ENCODE peak calls at places on chromosomes 16 and 17, in five cellular contexts. One of them, this sample, is unnamed.

GRCh38 chr16:49596119-49596518 is 222.5 kb downstream of the C16orf78 start:
- DNase-seq in sigmoid colon: no peak
- DNase-seq in left lung: no peak
- DNase-seq in psoas muscle: no peak
- DNase-seq in ascending aorta: no peak
- DNase-seq in this sample: no peak

GRCh38 chr16:13919330-13919682 is 648 bp upstream of the ERCC4 start:
- DNase-seq in sigmoid colon: no peak
- DNase-seq in left lung: no peak
- DNase-seq in psoas muscle: no peak
- DNase-seq in ascending aorta: no peak
- DNase-seq in this sample: no peak

GRCh38 chr17:62703269-62703775 is 75.9 kb downstream of the MRC2 start:
- DNase-seq in sigmoid colon: peak; percentile 73
- DNase-seq in left lung: no peak
- DNase-seq in psoas muscle: peak; percentile 65
- DNase-seq in ascending aorta: peak; percentile 29
- DNase-seq in this sample: no peak

GRCh38 chr16:4324479-4324868 is 8.6 kb downstream of the GLIS2 start:
- DNase-seq in sigmoid colon: no peak
- DNase-seq in left lung: no peak
- DNase-seq in psoas muscle: no peak
- DNase-seq in ascending aorta: no peak
- DNase-seq in this sample: no peak

GRCh38 chr17:66939461-66940114 is 24.9 kb upstream of the CACNG4 start:
- DNase-seq in sigmoid colon: peak; percentile 60
- DNase-seq in left lung: no peak
- DNase-seq in psoas muscle: no peak
- DNase-seq in ascending aorta: no peak
- DNase-seq in this sample: no peak

GRCh38 chr17:83119987-83120864 is 40.8 kb downstream of the METRNL start:
- DNase-seq in sigmoid colon: no peak
- DNase-seq in left lung: peak; percentile 89
- DNase-seq in psoas muscle: peak; percentile 46
- DNase-seq in ascending aorta: peak; percentile 8
- DNase-seq in this sample: peak; percentile 88

GRCh38 chr17:64401244-64401860 is 10.7 kb upstream of the PECAM1 start:
- DNase-seq in sigmoid colon: no peak
- DNase-seq in left lung: no peak
- DNase-seq in psoas muscle: no peak
- DNase-seq in ascending aorta: no peak
- DNase-seq in this sample: no peak

GRCh38 chr17:64641499-64641898 is 20.6 kb downstream of the SMURF2 start:
- DNase-seq in sigmoid colon: no peak
- DNase-seq in left lung: no peak
- DNase-seq in psoas muscle: no peak
- DNase-seq in ascending aorta: no peak
- DNase-seq in this sample: no peak

GRCh38 chr17:4140125-4140524 is 2.7 kb downstream of the ZZEF1 start:
- DNase-seq in sigmoid colon: no peak
- DNase-seq in left lung: no peak
- DNase-seq in psoas muscle: no peak
- DNase-seq in ascending aorta: no peak
- DNase-seq in this sample: no peak

GRCh38 chr17:6752068-6752909 is 3.6 kb upstream of the XAF1 start:
- DNase-seq in sigmoid colon: peak; percentile 80
- DNase-seq in left lung: no peak
- DNase-seq in psoas muscle: peak; percentile 53
- DNase-seq in ascending aorta: peak; percentile 31
- DNase-seq in this sample: no peak

GRCh38 chr17:62101090-62101489 is 36.0 kb upstream of the MED13 start:
- DNase-seq in sigmoid colon: no peak
- DNase-seq in left lung: no peak
- DNase-seq in psoas muscle: no peak
- DNase-seq in ascending aorta: no peak
- DNase-seq in this sample: no peak

GRCh38 chr16:19294156-19294649 is 8.7 kb downstream of the CLEC19A start:
- DNase-seq in sigmoid colon: peak; percentile 72
- DNase-seq in left lung: no peak
- DNase-seq in psoas muscle: peak; percentile 51
- DNase-seq in ascending aorta: peak; percentile 43
- DNase-seq in this sample: peak; percentile 35

GRCh38 chr17:58339775-58340622 is 11.4 kb upstream of the TSPOAP1 start:
- DNase-seq in sigmoid colon: no peak
- DNase-seq in left lung: no peak
- DNase-seq in psoas muscle: no peak
- DNase-seq in ascending aorta: no peak
- DNase-seq in this sample: no peak

GRCh38 chr16:1674751-1675664 is 3.1 kb upstream of the JPT2 start:
- DNase-seq in sigmoid colon: no peak
- DNase-seq in left lung: no peak
- DNase-seq in psoas muscle: no peak
- DNase-seq in ascending aorta: no peak
- DNase-seq in this sample: no peak

GRCh38 chr17:45149037-45149668 is 878 bp downstream of the HEXIM1 start:
- DNase-seq in sigmoid colon: peak; percentile 95
- DNase-seq in left lung: peak; percentile 93
- DNase-seq in psoas muscle: peak; percentile 95
- DNase-seq in ascending aorta: no peak
- DNase-seq in this sample: peak; percentile 89

GRCh38 chr17:72145972-72146755 is 25.3 kb downstream of the SOX9 start:
- DNase-seq in sigmoid colon: no peak
- DNase-seq in left lung: no peak
- DNase-seq in psoas muscle: no peak
- DNase-seq in ascending aorta: no peak
- DNase-seq in this sample: no peak

GRCh38 chr16:72312862-72313261 is 140.9 kb upstream of the PMFBP1 start:
- DNase-seq in sigmoid colon: no peak
- DNase-seq in left lung: no peak
- DNase-seq in psoas muscle: no peak
- DNase-seq in ascending aorta: no peak
- DNase-seq in this sample: no peak

GRCh38 chr17:49993423-49994037 is 1.5 kb downstream of the DLX3 start:
- DNase-seq in sigmoid colon: no peak
- DNase-seq in left lung: no peak
- DNase-seq in psoas muscle: no peak
- DNase-seq in ascending aorta: no peak
- DNase-seq in this sample: no peak

GRCh38 chr16:50198802-50199410 is 45.8 kb downstream of the TENT4B start:
- DNase-seq in sigmoid colon: no peak
- DNase-seq in left lung: no peak
- DNase-seq in psoas muscle: no peak
- DNase-seq in ascending aorta: no peak
- DNase-seq in this sample: no peak

GRCh38 chr16:54009464-54010176 is 277.0 kb downstream of the IRX3 start:
- DNase-seq in sigmoid colon: no peak
- DNase-seq in left lung: no peak
- DNase-seq in psoas muscle: no peak
- DNase-seq in ascending aorta: no peak
- DNase-seq in this sample: no peak

GRCh38 chr17:34236341-34236892 is 18.7 kb upstream of the CCL2 start:
- DNase-seq in sigmoid colon: no peak
- DNase-seq in left lung: no peak
- DNase-seq in psoas muscle: no peak
- DNase-seq in ascending aorta: no peak
- DNase-seq in this sample: no peak

GRCh38 chr17:34241062-34241461 is 14.0 kb upstream of the CCL2 start:
- DNase-seq in sigmoid colon: peak; percentile 85
- DNase-seq in left lung: no peak
- DNase-seq in psoas muscle: peak; percentile 87
- DNase-seq in ascending aorta: no peak
- DNase-seq in this sample: peak; percentile 56

GRCh38 chr17:34235389-34236028 is 19.6 kb upstream of the CCL2 start:
- DNase-seq in sigmoid colon: peak; percentile 87
- DNase-seq in left lung: no peak
- DNase-seq in psoas muscle: peak; percentile 75
- DNase-seq in ascending aorta: no peak
- DNase-seq in this sample: no peak

GRCh38 chr17:34234616-34235015 is 20.5 kb upstream of the CCL2 start:
- DNase-seq in sigmoid colon: no peak
- DNase-seq in left lung: no peak
- DNase-seq in psoas muscle: no peak
- DNase-seq in ascending aorta: no peak
- DNase-seq in this sample: no peak

GRCh38 chr17:34237458-34237857 is 17.6 kb upstream of the CCL2 start:
- DNase-seq in sigmoid colon: no peak
- DNase-seq in left lung: no peak
- DNase-seq in psoas muscle: no peak
- DNase-seq in ascending aorta: no peak
- DNase-seq in this sample: no peak
- H3K27ac ChIP-seq in sigmoid colon: no peak overlapping the region
- H3K27ac ChIP-seq in left lung: peak overlapping the region; percentile 0
- H3K27ac ChIP-seq in psoas muscle: no peak overlapping the region
- H3K27ac ChIP-seq in ascending aorta: no peak overlapping the region
- H3K27ac ChIP-seq in this sample: no peak overlapping the region

GRCh38 chr16:3057181-3058166 is 8.0 kb upstream of the IL32 start:
- DNase-seq in sigmoid colon: no peak
- DNase-seq in left lung: peak; percentile 60
- DNase-seq in psoas muscle: no peak
- DNase-seq in ascending aorta: no peak
- DNase-seq in this sample: no peak

GRCh38 chr16:3059723-3060242 is 5.7 kb upstream of the IL32 start:
- DNase-seq in sigmoid colon: no peak
- DNase-seq in left lung: no peak
- DNase-seq in psoas muscle: no peak
- DNase-seq in ascending aorta: no peak
- DNase-seq in this sample: no peak

GRCh38 chr16:3056336-3057180 is 8.9 kb upstream of the IL32 start:
- DNase-seq in sigmoid colon: no peak
- DNase-seq in left lung: peak; percentile 69
- DNase-seq in psoas muscle: no peak
- DNase-seq in ascending aorta: no peak
- DNase-seq in this sample: no peak

GRCh38 chr16:3059041-3059722 is 6.3 kb upstream of the IL32 start:
- DNase-seq in sigmoid colon: peak; percentile 91
- DNase-seq in left lung: peak; percentile 99
- DNase-seq in psoas muscle: peak; percentile 93
- DNase-seq in ascending aorta: peak; percentile 39
- DNase-seq in this sample: peak; percentile 95

DNA sequence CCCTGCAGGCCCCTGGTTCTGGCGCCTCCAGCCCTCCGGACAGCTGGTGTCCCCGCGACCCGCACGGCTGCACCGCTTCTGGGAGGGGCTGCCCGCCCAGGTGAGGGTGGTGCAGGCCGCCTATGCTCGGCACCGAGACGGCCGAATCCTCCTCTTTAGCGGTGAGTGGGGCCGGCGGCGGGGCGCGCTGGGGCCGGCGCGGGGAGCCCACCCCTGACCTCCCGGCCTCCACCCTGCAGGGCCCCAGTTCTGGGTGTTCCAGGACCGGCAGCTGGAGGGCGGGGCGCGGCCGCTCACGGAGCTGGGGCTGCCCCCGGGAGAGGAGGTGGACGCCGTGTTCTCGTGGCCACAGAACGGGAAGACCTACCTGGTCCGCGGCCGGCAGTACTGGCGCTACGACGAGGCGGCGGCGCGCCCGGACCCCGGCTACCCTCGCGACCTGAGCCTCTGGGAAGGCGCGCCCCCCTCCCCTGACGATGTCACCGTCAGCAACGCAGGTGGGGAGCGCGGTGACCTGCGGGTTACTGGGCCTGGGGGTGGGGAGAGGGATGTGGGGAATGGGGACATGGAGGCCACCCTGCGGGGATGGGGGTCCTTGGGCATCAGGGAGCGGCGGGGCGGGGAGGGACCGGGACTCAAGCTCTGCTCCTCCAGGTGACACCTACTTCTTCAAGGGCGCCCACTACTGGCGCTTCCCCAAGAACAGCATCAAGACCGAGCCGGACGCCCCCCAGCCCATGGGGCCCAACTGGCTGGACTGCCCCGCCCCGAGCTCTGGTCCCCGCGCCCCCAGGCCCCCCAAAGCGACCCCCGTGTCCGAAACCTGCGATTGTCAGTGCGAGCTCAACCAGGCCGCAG is 7.0 kb upstream of the IL32 start:
- DNase-seq in sigmoid colon: peak; percentile 71
- DNase-seq in left lung: peak; percentile 89
- DNase-seq in psoas muscle: no peak
- DNase-seq in ascending aorta: no peak
- DNase-seq in this sample: peak; percentile 73
- TF ChIP-seq CTCF in sigmoid colon: no peak
- TF ChIP-seq CTCF in left lung: no peak
- TF ChIP-seq CTCF in psoas muscle: no peak
- TF ChIP-seq CTCF in ascending aorta: no peak
- TF ChIP-seq CTCF in this sample: peak; percentile 26

DNA sequence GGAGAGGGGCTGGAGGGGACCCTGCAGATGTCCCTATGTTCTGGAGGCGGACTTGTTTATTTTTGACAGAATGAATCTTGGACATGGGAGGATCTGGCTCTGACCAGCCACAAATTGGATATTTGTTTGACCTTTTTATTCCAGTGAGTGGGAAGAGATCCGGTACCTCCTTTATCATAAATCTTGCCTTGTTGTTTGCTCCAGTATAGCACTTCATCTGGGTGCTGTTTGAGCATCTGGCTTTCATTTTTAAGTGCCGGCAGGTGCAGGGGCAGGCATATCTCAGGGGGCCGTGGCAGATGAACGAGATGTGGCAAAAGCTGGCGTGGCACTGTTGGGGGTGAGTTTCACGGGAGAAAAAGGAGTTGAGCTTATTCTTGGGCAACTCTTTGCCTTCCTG is 37.8 kb downstream of the MSI2 start:
- DNase-seq in sigmoid colon: no peak
- DNase-seq in left lung: no peak
- DNase-seq in psoas muscle: no peak
- DNase-seq in ascending aorta: no peak
- DNase-seq in this sample: no peak
- H3K4me1 ChIP-seq in sigmoid colon: peaks cover 19% of the 10 kb centered on the region
- H3K4me1 ChIP-seq in left lung: no peaks in the 10 kb centered on the region
- H3K4me1 ChIP-seq in psoas muscle: peaks cover 52% of the 10 kb centered on the region
- H3K4me1 ChIP-seq in ascending aorta: peaks cover 3% of the 10 kb centered on the region
- H3K4me1 ChIP-seq in this sample: no peaks in the 10 kb centered on the region

DNA sequence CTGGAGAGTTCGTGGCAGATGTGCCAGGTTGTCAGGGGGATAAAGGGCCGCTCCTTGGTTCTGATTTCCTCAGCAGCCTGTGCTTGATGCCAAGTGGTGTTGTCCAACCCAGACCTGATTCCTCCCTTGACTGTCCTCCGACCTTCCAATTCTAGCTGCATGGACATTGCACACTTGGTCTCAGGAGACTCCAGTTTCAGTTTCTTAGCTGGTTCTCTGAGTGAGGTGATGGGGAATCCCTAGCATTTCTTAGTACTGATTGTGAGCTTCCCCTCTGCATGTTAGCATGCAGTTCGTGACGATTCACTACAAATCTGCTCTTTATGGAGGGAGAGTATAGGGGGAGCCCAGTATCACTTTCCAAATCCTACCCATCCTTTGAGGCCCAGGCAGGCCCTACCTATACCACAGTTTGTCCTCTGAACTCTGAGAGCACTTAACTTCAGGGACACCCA is 12.4 kb upstream of the CCR7 start:
- DNase-seq in sigmoid colon: no peak
- DNase-seq in left lung: no peak
- DNase-seq in psoas muscle: no peak
- DNase-seq in ascending aorta: no peak
- DNase-seq in this sample: no peak
- H3K27ac ChIP-seq in sigmoid colon: no peak overlapping the region
- H3K27ac ChIP-seq in left lung: no peak overlapping the region
- H3K27ac ChIP-seq in psoas muscle: no peak overlapping the region
- H3K27ac ChIP-seq in ascending aorta: no peak overlapping the region
- H3K27ac ChIP-seq in this sample: no peak overlapping the region

GRCh38 chr17:77821114-77821513 is 137.4 kb upstream of the TNRC6C start:
- DNase-seq in sigmoid colon: no peak
- DNase-seq in left lung: peak; percentile 62
- DNase-seq in psoas muscle: peak; percentile 48
- DNase-seq in ascending aorta: no peak
- DNase-seq in this sample: peak; percentile 48
- TF ChIP-seq CTCF in sigmoid colon: no peak
- TF ChIP-seq CTCF in left lung: no peak
- TF ChIP-seq CTCF in psoas muscle: peak; percentile 11
- TF ChIP-seq CTCF in ascending aorta: no peak
- TF ChIP-seq CTCF in this sample: no peak

GRCh38 chr17:12050646-12051225 is 30.1 kb downstream of the MAP2K4 start:
- DNase-seq in sigmoid colon: no peak
- DNase-seq in left lung: no peak
- DNase-seq in psoas muscle: no peak
- DNase-seq in ascending aorta: no peak
- DNase-seq in this sample: no peak
- H3K4me1 ChIP-seq in sigmoid colon: peaks cover 19% of the 10 kb centered on the region
- H3K4me1 ChIP-seq in left lung: peaks cover 17% of the 10 kb centered on the region
- H3K4me1 ChIP-seq in psoas muscle: peaks cover 47% of the 10 kb centered on the region
- H3K4me1 ChIP-seq in ascending aorta: peaks cover 20% of the 10 kb centered on the region
- H3K4me1 ChIP-seq in this sample: no peaks in the 10 kb centered on the region